ENCODE peak calls at places on chromosomes 16 and 17, in four cellular contexts. Q, M, C and B are unnamed samples.

GRCh38 chr17:52606590-52606989 is 448.1 kb upstream of the CA10 start:
- DNase-seq in Q (no peak), C (no peak), M (no peak), B (no peak)

GRCh38 chr17:26809033-26809432 is 484.9 kb upstream of the WSB1 start:
- DNase-seq in M (no peak), Q (no peak), C (no peak), B (no peak)

GRCh38 chr17:41762391-41762790 is 24.1 kb downstream of the JUP start:
- DNase-seq in M (no peak), C (peak; percentile 2), Q (no peak), B (no peak)

GRCh38 chr17:4815043-4815675 is 8.2 kb downstream of the PLD2 start:
- DNase-seq in Q (no peak), C (no peak), M (no peak), B (no peak)

GRCh38 chr16:86992587-86992986 is 324.6 kb downstream of the C16orf95 start:
- DNase-seq in M (no peak), Q (no peak), C (no peak), B (no peak)

GRCh38 chr16:86513471-86514277 is 3.3 kb downstream of the FOXF1 start:
- DNase-seq in Q (no peak), M (no peak), C (no peak), B (no peak)

GRCh38 chr17:14672830-14673229 is 371.9 kb downstream of the HS3ST3B1 start:
- DNase-seq in C (no peak), M (no peak), Q (no peak), B (no peak)

GRCh38 chr17:18260332-18261145 is at the start of gene MIEF2:
- DNase-seq in C (peak; percentile 98), M (peak; percentile 91), Q (peak; percentile 97), B (peak; percentile 88)

GRCh38 chr17:72119963-72120877 is 600 bp upstream of the SOX9 start:
- DNase-seq in C (peak; percentile 78), Q (peak; percentile 41), M (no peak), B (no peak)

GRCh38 chr17:17612085-17613022 is 20.8 kb upstream of the PEMT start:
- DNase-seq in M (no peak), C (no peak), Q (no peak), B (no peak)

GRCh38 chr17:8162232-8162996 is at the start of gene VAMP2:
- DNase-seq in M (peak; percentile 84), C (peak; percentile 94), Q (peak; percentile 89), B (peak; percentile 90)

GRCh38 chr17:69142473-69142802 is 743 bp upstream of the ABCA6 start:
- DNase-seq in C (no peak), Q (no peak), M (no peak), B (no peak)

GRCh38 chr17:65294184-65294719 is 157.1 kb downstream of the RGS9 start:
- DNase-seq in Q (peak; percentile 30), C (peak; percentile 68), M (peak; percentile 43), B (peak; percentile 36)

GRCh38 chr17:63718981-63719380 is 19.1 kb upstream of the LIMD2 start:
- DNase-seq in C (no peak), Q (no peak), M (no peak), B (no peak)

GRCh38 chr17:46818929-46819859 is 702 bp upstream of the WNT3 start:
- DNase-seq in C (peak; percentile 58), M (no peak), Q (no peak), B (no peak)

GRCh38 chr17:16415031-16415924 is at the start of gene TRPV2:
- DNase-seq in M (peak; percentile 36), Q (peak; percentile 59), C (peak; percentile 80), B (peak; percentile 71)

DNA sequence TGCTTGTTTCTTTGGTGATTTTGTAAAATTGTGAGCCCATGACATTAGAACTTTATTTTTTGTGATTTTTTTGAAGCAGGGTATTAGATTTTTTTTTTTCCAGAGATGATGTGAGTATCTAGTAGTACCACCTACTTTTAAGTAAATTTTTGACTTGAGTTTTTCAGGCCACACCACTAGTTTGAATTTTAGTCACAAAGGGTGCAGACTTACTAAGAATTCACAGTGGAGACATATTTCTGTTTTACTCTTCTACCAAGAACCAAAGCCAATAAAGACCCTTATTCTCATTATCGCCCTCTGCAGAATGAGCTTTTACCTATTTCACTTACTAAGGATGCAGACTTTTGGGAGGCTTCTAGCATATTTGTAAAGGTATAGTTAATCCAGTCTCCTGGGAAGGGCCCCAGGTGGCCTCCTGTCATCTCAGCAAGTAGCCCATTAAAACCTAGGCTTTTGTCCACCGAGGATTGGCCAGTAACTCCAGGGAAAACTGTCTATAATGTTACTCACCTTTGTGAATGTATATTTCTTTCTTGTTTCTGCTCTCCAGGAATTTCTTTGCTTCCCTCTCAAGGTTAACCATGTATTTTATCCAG is 30.6 kb downstream of the NLK start:
- DNase-seq in M (no peak), Q (no peak), C (no peak), B (no peak)
- H3K4me1 ChIP-seq in M (peaks cover 19% of the 10 kb centered on the region), Q (no peaks in the 10 kb centered on the region), C (no peaks in the 10 kb centered on the region), B (peaks cover 28% of the 10 kb centered on the region)

GRCh38 chr16:35144212-35144932 is 1685.0 kb downstream of the TP53TG3F start:
- DNase-seq in M (no peak), Q (no peak), C (no peak), B (no peak)
- H3K9me3 ChIP-seq in M (no peaks in the 10 kb centered on the region), Q (no peaks in the 10 kb centered on the region), C (no peaks in the 10 kb centered on the region), B (no peaks in the 10 kb centered on the region)

DNA sequence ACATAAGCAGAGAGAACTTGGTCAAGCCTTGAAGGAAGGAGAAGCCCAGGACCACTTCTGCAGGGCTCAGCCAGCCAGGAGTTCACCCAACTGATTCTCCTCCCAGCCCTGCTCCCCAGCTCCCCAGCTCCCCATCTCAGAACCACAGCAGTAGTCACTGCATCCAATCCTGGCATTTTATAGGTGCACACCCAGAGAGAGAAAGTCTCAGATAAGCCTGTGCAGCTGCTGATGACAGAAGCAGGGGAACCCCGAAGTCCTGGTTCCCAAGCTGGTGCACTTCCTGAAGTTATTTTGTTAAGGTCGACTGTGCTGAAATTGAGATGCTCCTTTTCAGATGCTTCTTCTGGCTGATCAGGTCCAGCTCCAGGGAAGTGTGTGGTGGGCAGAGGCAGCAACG is 6.6 kb downstream of the RNF112 start:
- DNase-seq in Q (no peak), M (no peak), C (no peak), B (no peak)
- H3K27ac ChIP-seq in Q (no peak overlapping the region), M (no peak overlapping the region), C (no peak overlapping the region), B (no peak overlapping the region)

GRCh38 chr16:9015489-9015888 is 51.8 kb upstream of the USP7 start:
- DNase-seq in C (no peak), Q (no peak), M (no peak), B (no peak)

GRCh38 chr16:9012848-9013507 is 49.3 kb upstream of the USP7 start:
- DNase-seq in M (no peak), Q (peak; percentile 19), C (no peak), B (no peak)

GRCh38 chr16:9012330-9012729 is 48.6 kb upstream of the USP7 start:
- DNase-seq in M (no peak), Q (no peak), C (no peak), B (no peak)

GRCh38 chr16:9014389-9014788 is 50.7 kb upstream of the USP7 start:
- DNase-seq in Q (no peak), C (no peak), M (no peak), B (no peak)

DNA sequence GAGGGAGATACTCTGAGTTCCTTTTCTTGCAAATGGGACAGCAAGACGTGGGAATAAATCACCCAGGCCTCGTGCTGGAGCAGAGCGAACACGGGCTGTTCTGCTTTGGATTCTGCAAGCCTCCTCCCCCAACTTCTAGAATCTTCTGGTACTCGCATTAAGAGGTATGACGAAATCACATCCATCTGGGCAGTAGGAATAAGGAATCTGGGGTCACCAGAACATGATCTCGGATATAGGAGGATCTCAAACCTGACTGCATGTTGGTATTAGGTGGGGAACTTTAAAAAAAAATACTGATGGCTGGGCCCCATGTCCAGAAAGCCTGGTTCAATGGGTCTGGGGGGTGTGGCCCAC is 49.8 kb upstream of the USP7 start:
- DNase-seq in M (no peak), C (no peak), Q (no peak), B (no peak)
- H3K4me1 ChIP-seq in M (peaks cover 2% of the 10 kb centered on the region), C (no peaks in the 10 kb centered on the region), Q (peaks cover 11% of the 10 kb centered on the region), B (peaks cover 2% of the 10 kb centered on the region)

GRCh38 chr16:84948855-84949610 is 62.3 kb downstream of the ZDHHC7 start:
- DNase-seq in C (peak; percentile 3), M (no peak), Q (no peak), B (peak; percentile 11)
- H3K9me3 ChIP-seq in C (no peaks in the 10 kb centered on the region), M (no peaks in the 10 kb centered on the region), Q (no peaks in the 10 kb centered on the region), B (no peaks in the 10 kb centered on the region)

GRCh38 chr16:19785081-19785480 is 67.0 kb downstream of the IQCK start:
- DNase-seq in C (no peak), Q (no peak), M (no peak), B (no peak)

GRCh38 chr16:19783847-19784736 is 66.0 kb downstream of the IQCK start:
- DNase-seq in Q (no peak), M (no peak), C (no peak), B (no peak)

GRCh38 chr16:19781196-19781595 is 63.1 kb downstream of the IQCK start:
- DNase-seq in C (no peak), M (no peak), Q (no peak), B (no peak)

GRCh38 chr16:19783363-19783762 is 65.3 kb downstream of the IQCK start:
- DNase-seq in Q (no peak), M (no peak), C (no peak), B (no peak)

DNA sequence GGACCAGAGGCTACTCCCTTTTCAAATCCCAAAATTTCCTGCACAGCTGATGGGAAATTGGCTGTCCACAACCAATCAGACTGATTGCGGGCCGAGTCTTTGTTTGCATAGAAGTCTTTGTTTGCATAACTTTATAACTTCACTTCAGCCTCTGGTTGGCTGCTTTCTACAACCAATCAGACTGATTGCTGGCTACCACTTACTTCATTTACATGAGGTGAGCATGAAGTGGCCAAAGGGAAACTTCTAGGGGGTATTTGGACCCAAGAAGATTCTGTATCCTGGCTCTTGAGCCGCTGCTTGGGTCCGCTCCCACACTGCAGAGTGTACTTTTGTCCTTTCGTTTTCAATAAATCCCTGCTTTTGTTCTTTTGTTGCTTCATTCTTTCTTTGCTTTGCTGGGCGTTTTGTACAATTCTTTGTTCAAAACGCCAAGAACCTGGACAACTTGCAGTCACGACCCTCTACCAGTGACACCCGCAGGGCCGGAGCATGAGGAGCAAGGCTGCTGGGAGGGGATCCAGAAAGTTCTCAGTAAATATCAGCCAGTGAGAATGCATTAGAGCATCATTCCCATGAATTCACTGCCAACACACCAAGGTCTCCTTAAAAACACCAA is 67.5 kb downstream of the IQCK start:
- DNase-seq in M (no peak), C (no peak), Q (no peak), B (no peak)
- H3K27ac ChIP-seq in M (no peak overlapping the region), C (no peak overlapping the region), Q (no peak overlapping the region), B (no peak overlapping the region)

DNA sequence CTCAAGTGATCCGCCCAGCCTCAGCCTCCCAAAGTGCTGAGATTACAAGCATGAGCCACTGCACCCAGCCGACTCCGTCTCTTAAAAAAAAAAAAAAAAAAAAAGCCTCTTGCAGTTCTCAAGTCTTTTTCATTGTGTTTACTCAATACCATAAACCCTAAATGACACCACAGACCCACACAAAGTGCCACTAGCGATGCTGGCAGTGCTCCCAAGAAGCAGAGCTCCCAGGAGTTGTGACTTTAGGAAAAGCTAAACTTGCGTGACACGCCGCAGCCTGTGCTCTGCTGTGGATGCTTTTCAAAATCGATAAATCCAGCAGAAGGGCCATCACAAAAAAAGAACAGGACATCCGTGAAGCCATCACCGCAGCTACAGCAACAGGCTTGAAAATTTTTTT is 114.7 kb downstream of the ANKRD11 start:
- DNase-seq in C (no peak), Q (no peak), M (no peak), B (no peak)
- H3K4me1 ChIP-seq in C (peaks cover 8% of the 10 kb centered on the region), Q (peaks cover 77% of the 10 kb centered on the region), M (peaks cover 24% of the 10 kb centered on the region), B (peaks cover 54% of the 10 kb centered on the region)